ENCODE peak calls at places on chromosomes 6 and 20, in six cellular contexts. One of them, this sample, is unnamed.

GRCh38 chr6:150883521-150883920 is 18.0 kb downstream of the MTHFD1L start:
- DNase-seq in sigmoid colon: no peak
- DNase-seq in ovary: no peak
- DNase-seq in HCT116: no peak
- DNase-seq in GM12891: no peak
- DNase-seq in A549: no peak
- DNase-seq in this sample: no peak

GRCh38 chr20:1953616-1954015 is 40.2 kb downstream of the PDYN start:
- DNase-seq in sigmoid colon: no peak
- DNase-seq in ovary: no peak
- DNase-seq in HCT116: no peak
- DNase-seq in GM12891: no peak
- DNase-seq in A549: no peak
- DNase-seq in this sample: no peak

GRCh38 chr20:21159658-21160380 is 33.9 kb downstream of the KIZ start:
- DNase-seq in sigmoid colon: peak; percentile 82
- DNase-seq in ovary: no peak
- DNase-seq in HCT116: no peak
- DNase-seq in GM12891: no peak
- DNase-seq in A549: no peak
- DNase-seq in this sample: no peak

GRCh38 chr6:14505391-14505790 is 387.8 kb downstream of the CD83 start:
- DNase-seq in sigmoid colon: no peak
- DNase-seq in ovary: no peak
- DNase-seq in HCT116: no peak
- DNase-seq in GM12891: no peak
- DNase-seq in A549: no peak
- DNase-seq in this sample: no peak

GRCh38 chr20:50572922-50573777 is 63.0 kb downstream of the PTPN1 start:
- DNase-seq in sigmoid colon: peak; percentile 86
- DNase-seq in ovary: peak; percentile 61
- DNase-seq in HCT116: no peak
- DNase-seq in GM12891: no peak
- DNase-seq in A549: no peak
- DNase-seq in this sample: no peak

GRCh38 chr20:3616250-3616649 is 46.9 kb downstream of the GFRA4 start:
- DNase-seq in sigmoid colon: no peak
- DNase-seq in ovary: no peak
- DNase-seq in HCT116: no peak
- DNase-seq in GM12891: no peak
- DNase-seq in A549: no peak
- DNase-seq in this sample: peak; percentile 39

GRCh38 chr6:81763968-81764367 is 11.5 kb upstream of the TENT5A start:
- DNase-seq in sigmoid colon: no peak
- DNase-seq in ovary: no peak
- DNase-seq in HCT116: no peak
- DNase-seq in GM12891: no peak
- DNase-seq in A549: no peak
- DNase-seq in this sample: no peak

GRCh38 chr6:168232046-168232445 is 87.5 kb downstream of the DACT2 start:
- DNase-seq in sigmoid colon: no peak
- DNase-seq in ovary: no peak
- DNase-seq in HCT116: no peak
- DNase-seq in GM12891: no peak
- DNase-seq in A549: no peak
- DNase-seq in this sample: no peak

GRCh38 chr6:11586574-11586973 is 49.0 kb downstream of the TMEM170B start:
- DNase-seq in sigmoid colon: no peak
- DNase-seq in ovary: no peak
- DNase-seq in HCT116: no peak
- DNase-seq in GM12891: no peak
- DNase-seq in A549: peak; percentile 19
- DNase-seq in this sample: peak; percentile 40

GRCh38 chr6:10412165-10412947 is 2.5 kb downstream of the TFAP2A start:
- DNase-seq in sigmoid colon: no peak
- DNase-seq in ovary: peak; percentile 50
- DNase-seq in HCT116: no peak
- DNase-seq in GM12891: no peak
- DNase-seq in A549: peak; percentile 92
- DNase-seq in this sample: no peak

GRCh38 chr6:42230320-42231034 is 12.8 kb upstream of the MRPS10 start:
- DNase-seq in sigmoid colon: no peak
- DNase-seq in ovary: no peak
- DNase-seq in HCT116: no peak
- DNase-seq in GM12891: no peak
- DNase-seq in A549: no peak
- DNase-seq in this sample: no peak

GRCh38 chr20:45041464-45042337 is 59.2 kb downstream of the KCNS1 start:
- DNase-seq in sigmoid colon: no peak
- DNase-seq in ovary: no peak
- DNase-seq in HCT116: peak; percentile 66
- DNase-seq in GM12891: no peak
- DNase-seq in A549: peak; percentile 16
- DNase-seq in this sample: no peak

GRCh38 chr6:129875610-129876515 is 14.7 kb upstream of the TMEM244 start:
- DNase-seq in sigmoid colon: no peak
- DNase-seq in ovary: no peak
- DNase-seq in HCT116: no peak
- DNase-seq in GM12891: no peak
- DNase-seq in A549: no peak
- DNase-seq in this sample: no peak

GRCh38 chr20:24504331-24505285 is 35.2 kb downstream of the SYNDIG1 start:
- DNase-seq in sigmoid colon: no peak
- DNase-seq in ovary: no peak
- DNase-seq in HCT116: no peak
- DNase-seq in GM12891: no peak
- DNase-seq in A549: no peak
- DNase-seq in this sample: no peak

GRCh38 chr6:135385299-135385698 is 112.2 kb downstream of the AHI1 start:
- DNase-seq in sigmoid colon: no peak
- DNase-seq in ovary: no peak
- DNase-seq in HCT116: no peak
- DNase-seq in GM12891: no peak
- DNase-seq in A549: no peak
- DNase-seq in this sample: no peak
- TF ChIP-seq POLR2A in sigmoid colon: no peak
- TF ChIP-seq POLR2A in ovary: no peak
- TF ChIP-seq POLR2A in HCT116: no peak
- TF ChIP-seq POLR2A in GM12891: no peak
- TF ChIP-seq POLR2A in A549: no peak
- TF ChIP-seq POLR2A in this sample: no peak

DNA sequence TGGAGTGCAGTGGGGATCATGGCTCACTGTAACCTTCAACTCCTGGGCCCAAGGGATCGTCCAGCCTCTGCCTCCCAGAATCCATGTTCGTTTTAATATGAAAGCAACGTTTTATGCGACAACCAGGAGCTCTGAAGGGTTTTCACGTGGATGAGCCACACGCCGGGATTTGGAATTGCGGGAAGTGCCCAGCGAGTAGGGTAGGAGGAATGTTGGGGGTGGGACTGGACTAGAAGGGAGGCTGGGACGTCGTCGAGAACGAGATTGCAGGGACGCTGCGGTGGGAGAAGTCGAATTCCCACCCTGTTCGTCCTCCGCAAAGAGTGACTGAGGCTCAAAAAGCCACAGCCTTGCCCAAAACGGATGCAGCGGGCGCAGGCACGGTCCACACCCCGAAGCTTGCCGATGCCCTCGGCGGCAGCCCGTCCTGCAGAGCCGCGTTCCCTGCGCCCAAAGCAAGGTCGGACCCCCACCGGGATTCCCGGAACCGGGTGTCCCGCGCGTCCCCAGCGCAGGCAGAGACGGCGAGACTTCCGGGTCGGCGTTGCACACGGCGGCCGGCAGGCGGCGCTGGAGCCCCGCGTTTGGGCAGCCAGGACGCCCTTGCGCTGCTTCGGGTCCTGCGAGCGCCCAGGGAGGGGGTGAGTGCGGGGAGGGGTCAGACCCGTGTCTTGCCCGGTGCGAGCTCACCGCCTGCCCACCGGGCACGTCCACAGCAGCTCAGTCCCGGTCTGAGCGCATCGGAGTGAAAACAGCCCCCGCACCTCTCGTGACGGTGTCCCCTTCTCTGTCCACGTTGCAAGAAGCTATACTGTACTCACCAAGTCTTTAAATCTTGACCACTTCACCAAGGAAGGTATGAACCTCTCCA is 87.8 kb downstream of the DHX35 start:
- DNase-seq in sigmoid colon: peak; percentile 84
- DNase-seq in ovary: peak; percentile 80
- DNase-seq in HCT116: peak; percentile 40
- DNase-seq in GM12891: peak; percentile 84
- DNase-seq in A549: peak; percentile 71
- DNase-seq in this sample: peak; percentile 81
- TF ChIP-seq POLR2A in sigmoid colon: no peak
- TF ChIP-seq POLR2A in ovary: no peak
- TF ChIP-seq POLR2A in HCT116: no peak
- TF ChIP-seq POLR2A in GM12891: no peak
- TF ChIP-seq POLR2A in A549: peak; percentile 80
- TF ChIP-seq POLR2A in this sample: peak; percentile 15

GRCh38 chr20:13613917-13614316 is 24.8 kb downstream of the TASP1 start:
- DNase-seq in sigmoid colon: no peak
- DNase-seq in ovary: no peak
- DNase-seq in HCT116: no peak
- DNase-seq in GM12891: no peak
- DNase-seq in A549: no peak
- DNase-seq in this sample: no peak

GRCh38 chr20:13610205-13610604 is 28.5 kb downstream of the TASP1 start:
- DNase-seq in sigmoid colon: no peak
- DNase-seq in ovary: no peak
- DNase-seq in HCT116: no peak
- DNase-seq in GM12891: no peak
- DNase-seq in A549: peak; percentile 38
- DNase-seq in this sample: no peak

DNA sequence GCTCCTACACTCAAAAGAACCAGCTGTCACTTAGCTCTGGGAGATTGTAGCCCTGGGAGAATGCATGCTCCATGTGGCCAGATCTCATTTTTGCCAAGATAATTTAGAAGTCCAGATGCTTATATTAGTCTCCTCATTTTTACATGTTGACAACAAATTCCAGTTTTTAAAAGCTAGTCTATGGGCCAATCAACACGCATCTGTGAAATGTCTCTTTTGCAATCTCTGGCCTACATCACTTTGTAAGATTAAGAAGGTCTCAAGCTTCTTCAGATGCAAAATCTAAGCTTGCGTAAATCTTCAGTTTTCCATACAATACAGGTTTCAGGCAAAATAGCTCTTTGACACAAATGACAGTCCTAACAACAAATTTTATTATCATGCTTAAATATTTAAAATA is 27.0 kb downstream of the TASP1 start:
- DNase-seq in sigmoid colon: no peak
- DNase-seq in ovary: no peak
- DNase-seq in HCT116: no peak
- DNase-seq in GM12891: no peak
- DNase-seq in A549: no peak
- DNase-seq in this sample: no peak
- TF ChIP-seq POLR2A in sigmoid colon: no peak
- TF ChIP-seq POLR2A in ovary: no peak
- TF ChIP-seq POLR2A in HCT116: no peak
- TF ChIP-seq POLR2A in GM12891: no peak
- TF ChIP-seq POLR2A in A549: no peak
- TF ChIP-seq POLR2A in this sample: no peak

GRCh38 chr6:106778943-106779342 is 149.6 kb downstream of the QRSL1 start:
- DNase-seq in sigmoid colon: no peak
- DNase-seq in ovary: no peak
- DNase-seq in HCT116: no peak
- DNase-seq in GM12891: no peak
- DNase-seq in A549: no peak
- DNase-seq in this sample: no peak
- TF ChIP-seq POLR2A in sigmoid colon: no peak
- TF ChIP-seq POLR2A in ovary: no peak
- TF ChIP-seq POLR2A in HCT116: no peak
- TF ChIP-seq POLR2A in GM12891: no peak
- TF ChIP-seq POLR2A in A549: no peak
- TF ChIP-seq POLR2A in this sample: no peak

GRCh38 chr6:102298066-102298465 is 904.6 kb downstream of the GRIK2 start:
- DNase-seq in sigmoid colon: no peak
- DNase-seq in ovary: no peak
- DNase-seq in HCT116: no peak
- DNase-seq in GM12891: no peak
- DNase-seq in A549: no peak
- DNase-seq in this sample: no peak
- TF ChIP-seq POLR2A in sigmoid colon: no peak
- TF ChIP-seq POLR2A in ovary: no peak
- TF ChIP-seq POLR2A in HCT116: no peak
- TF ChIP-seq POLR2A in GM12891: no peak
- TF ChIP-seq POLR2A in A549: no peak
- TF ChIP-seq POLR2A in this sample: no peak

DNA sequence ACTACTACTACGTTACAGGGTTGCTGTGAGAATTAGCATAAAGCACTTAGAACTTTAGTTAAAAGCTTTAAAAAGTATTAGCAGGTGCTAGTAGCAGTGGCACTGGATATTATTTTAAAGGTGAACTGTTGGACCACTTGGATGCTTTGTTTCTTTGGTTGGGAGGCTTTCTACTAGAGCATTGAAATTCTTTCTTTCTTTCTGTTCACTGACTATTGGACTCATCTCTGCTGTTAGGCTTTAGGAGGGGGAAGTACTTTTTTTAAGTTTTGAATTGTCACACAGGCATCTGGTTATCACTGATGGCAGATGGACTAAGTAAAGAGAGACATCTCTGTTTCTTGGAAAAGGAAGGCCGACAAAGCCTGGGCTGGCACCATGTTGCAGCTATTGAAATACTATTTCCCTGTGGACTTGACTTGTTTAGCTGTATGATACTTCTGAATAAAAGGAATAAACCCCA is 4.8 kb downstream of the TBPL1 start:
- DNase-seq in sigmoid colon: no peak
- DNase-seq in ovary: no peak
- DNase-seq in HCT116: no peak
- DNase-seq in GM12891: no peak
- DNase-seq in A549: no peak
- DNase-seq in this sample: no peak
- TF ChIP-seq POLR2A in sigmoid colon: no peak
- TF ChIP-seq POLR2A in ovary: no peak
- TF ChIP-seq POLR2A in HCT116: no peak
- TF ChIP-seq POLR2A in GM12891: no peak
- TF ChIP-seq POLR2A in A549: no peak
- TF ChIP-seq POLR2A in this sample: no peak

GRCh38 chr6:31422587-31422986 is 19.2 kb downstream of the MICA start:
- DNase-seq in sigmoid colon: no peak
- DNase-seq in ovary: no peak
- DNase-seq in HCT116: no peak
- DNase-seq in GM12891: no peak
- DNase-seq in A549: no peak
- DNase-seq in this sample: no peak
- TF ChIP-seq POLR2A in sigmoid colon: no peak
- TF ChIP-seq POLR2A in ovary: no peak
- TF ChIP-seq POLR2A in HCT116: no peak
- TF ChIP-seq POLR2A in GM12891: no peak
- TF ChIP-seq POLR2A in A549: no peak
- TF ChIP-seq POLR2A in this sample: no peak

DNA sequence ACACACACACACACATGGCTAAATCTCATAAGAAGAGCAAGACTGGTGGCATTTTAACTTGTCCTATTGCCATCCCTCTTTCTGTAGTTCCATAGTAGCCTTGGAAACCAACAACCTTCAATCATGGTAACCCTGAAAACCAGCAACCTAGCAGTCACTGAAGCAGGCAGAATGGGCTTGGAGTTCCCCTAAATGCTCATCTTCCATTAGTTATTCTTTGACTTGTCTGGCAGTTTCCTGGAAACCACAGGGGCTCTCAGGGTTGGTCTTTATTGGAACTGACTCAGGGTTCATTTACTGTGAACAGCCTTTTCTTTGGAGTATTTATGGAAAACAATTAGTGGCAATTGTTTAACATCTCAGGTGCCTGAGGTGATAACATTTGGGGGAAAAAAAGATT is 19.4 kb upstream of the BRPF3 start:
- DNase-seq in sigmoid colon: no peak
- DNase-seq in ovary: no peak
- DNase-seq in HCT116: no peak
- DNase-seq in GM12891: no peak
- DNase-seq in A549: no peak
- DNase-seq in this sample: no peak
- TF ChIP-seq POLR2A in sigmoid colon: no peak
- TF ChIP-seq POLR2A in ovary: no peak
- TF ChIP-seq POLR2A in HCT116: no peak
- TF ChIP-seq POLR2A in GM12891: no peak
- TF ChIP-seq POLR2A in A549: no peak
- TF ChIP-seq POLR2A in this sample: no peak

This sample was measured in H54.